ENCODE peak calls at places on chromosomes 11 and 22, in four cellular contexts. H is right lobe of liver, K is heart right ventricle, M is PC-9. O is an unnamed sample.
A peak's percentile ranks its signal among the peaks of the same experiment; 100 is the strongest.

GRCh38 chr11:120956710-120957500 is 67.0 kb upstream of the TBCEL start:
- DNase-seq in K (no peak), M (no peak), H (no peak), O (no peak)

GRCh38 chr11:75473684-75474083 is 40.7 kb upstream of the KLHL35 start:
- DNase-seq in K (no peak), M (no peak), H (no peak), O (no peak)

GRCh38 chr11:46723359-46723680 is 4.3 kb downstream of the F2 start:
- DNase-seq in M (no peak), K (no peak), H (no peak), O (no peak)

GRCh38 chr11:70692131-70692530 is 293.8 kb downstream of the CTTN start:
- DNase-seq in M (no peak), H (no peak), K (no peak), O (no peak)

GRCh38 chr11:19995131-19995530 is 165.1 kb downstream of the DBX1 start:
- DNase-seq in H (no peak), K (no peak), M (peak; percentile 97), O (peak; percentile 82)

GRCh38 chr11:41281131-41281742 is 178.2 kb downstream of the LRRC4C start:
- DNase-seq in M (no peak), H (no peak), K (no peak), O (no peak)

GRCh38 chr11:65646921-65647701 is 9.2 kb downstream of the SIPA1 start:
- DNase-seq in H (peak; percentile 82), K (no peak), M (no peak), O (no peak)

GRCh38 chr11:134346976-134347350 is 15.2 kb downstream of the GLB1L2 start:
- DNase-seq in H (no peak), M (no peak), K (no peak), O (no peak)

GRCh38 chr11:86143429-86144030 is 74.6 kb upstream of the PICALM start:
- DNase-seq in K (peak; percentile 37), H (no peak), M (peak; percentile 31), O (no peak)

GRCh38 chr22:44402196-44403111 is 89.7 kb upstream of the SHISAL1 start:
- DNase-seq in K (no peak), H (no peak), M (no peak), O (no peak)

GRCh38 chr22:32233091-32233490 is 22.1 kb downstream of the SLC5A4 start:
- DNase-seq in K (no peak), M (no peak), H (no peak), O (no peak)

GRCh38 chr22:26783886-26784285 is 126.5 kb downstream of the MIAT start:
- DNase-seq in K (no peak), H (no peak), M (no peak), O (no peak)

GRCh38 chr11:110776091-110776490 is 63.9 kb upstream of the ARHGAP20 start:
- DNase-seq in H (no peak), K (no peak), M (no peak), O (no peak)

GRCh38 chr11:14969922-14970323 is 2.2 kb downstream of the CALCA start:
- DNase-seq in M (no peak), H (peak; percentile 49), K (peak; percentile 28), O (no peak)

GRCh38 chr22:33188316-33188715 is 130.1 kb upstream of the SYN3 start:
- DNase-seq in H (no peak), K (no peak), M (no peak), O (no peak)

DNA sequence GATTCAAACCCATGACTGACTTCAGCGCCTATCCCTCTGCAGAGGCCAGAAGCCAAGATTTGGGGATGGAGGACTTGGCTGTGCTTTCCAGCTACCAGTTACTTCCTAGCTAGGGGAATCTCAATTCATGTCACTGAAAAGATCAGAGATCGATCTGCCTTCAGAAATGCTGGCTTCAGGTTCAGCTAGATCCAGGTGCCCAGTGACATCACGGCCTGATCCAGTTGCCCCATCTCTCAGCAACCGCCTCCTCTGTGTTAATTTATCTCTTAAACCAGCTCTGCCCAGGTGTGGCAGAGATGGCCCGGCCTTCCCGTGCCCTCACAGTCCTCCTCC is 24.2 kb downstream of the CYTH4 start:
- DNase-seq in M (no peak), H (no peak), K (no peak), O (no peak)
- H3K27ac ChIP-seq in M (peak overlapping the region; percentile 73), H (peak overlapping the region; percentile 65), K (peak overlapping the region; percentile 77), O (peak overlapping the region; percentile 99)

GRCh38 chr22:46578251-46578823 is 40.9 kb upstream of the CELSR1 start:
- DNase-seq in M (no peak), H (peak; percentile 40), K (peak; percentile 18), O (no peak)
- H3K27ac ChIP-seq in M (no peak overlapping the region), H (peak overlapping the region; percentile 70), K (peak overlapping the region; percentile 85), O (no peak overlapping the region)

GRCh38 chr11:113059548-113059947 is 98.3 kb downstream of the NCAM1 start:
- DNase-seq in M (no peak), K (no peak), H (no peak), O (no peak)

GRCh38 chr11:113057038-113057437 is 95.8 kb downstream of the NCAM1 start:
- DNase-seq in H (no peak), M (no peak), K (no peak), O (no peak)
- H3K27ac ChIP-seq in H (no peak overlapping the region), M (no peak overlapping the region), K (no peak overlapping the region), O (no peak overlapping the region)

DNA sequence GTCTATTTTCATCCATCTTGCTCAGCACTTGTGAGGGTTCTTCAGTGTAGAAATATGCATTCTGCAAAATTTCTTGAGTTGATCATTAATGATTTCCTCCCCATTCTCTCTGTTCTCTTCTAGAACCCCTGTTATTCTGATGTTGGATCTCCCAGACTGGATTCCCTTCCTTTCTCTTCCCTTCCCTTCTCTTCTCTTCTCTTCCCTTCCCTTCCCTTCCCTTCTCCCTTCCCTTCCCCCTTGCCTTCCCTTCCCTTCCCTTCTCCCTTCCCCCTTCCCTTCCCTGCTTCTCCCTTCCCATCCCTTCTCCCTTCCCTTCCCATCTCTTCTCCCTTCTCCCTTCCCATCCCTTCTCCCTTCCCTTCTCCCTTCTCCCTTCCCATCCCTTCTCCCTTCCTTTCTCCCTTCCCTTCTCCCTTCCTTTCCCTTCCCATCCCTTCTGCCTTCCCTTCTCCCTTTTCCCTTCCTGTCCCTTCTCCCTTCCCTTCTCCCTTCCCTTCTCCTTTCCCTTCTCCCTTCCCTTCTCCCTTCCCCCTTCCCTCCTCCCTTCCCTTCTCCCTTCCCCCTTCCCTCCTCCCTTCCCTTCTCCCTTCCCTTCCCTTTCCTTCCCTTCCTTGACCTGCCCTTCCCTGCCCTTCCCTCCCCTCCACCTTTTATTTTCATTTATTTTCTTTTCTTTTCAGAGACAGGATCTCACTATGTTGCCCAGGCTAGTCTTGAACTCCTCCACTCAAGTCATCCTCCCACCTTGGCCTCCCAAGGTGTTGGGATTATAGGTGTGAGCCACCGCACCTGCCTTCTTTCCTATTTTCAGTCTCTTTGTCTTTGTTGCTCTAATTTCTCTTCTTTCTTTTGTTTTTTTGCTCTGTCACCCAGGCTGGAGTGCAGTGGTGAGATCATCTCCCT is 24.9 kb upstream of the RBFOX2 start:
- DNase-seq in M (no peak), H (no peak), K (no peak), O (no peak)
- H3K27ac ChIP-seq in M (peak overlapping the region; percentile 99), H (no peak overlapping the region), K (no peak overlapping the region), O (peak overlapping the region; percentile 98)

DNA sequence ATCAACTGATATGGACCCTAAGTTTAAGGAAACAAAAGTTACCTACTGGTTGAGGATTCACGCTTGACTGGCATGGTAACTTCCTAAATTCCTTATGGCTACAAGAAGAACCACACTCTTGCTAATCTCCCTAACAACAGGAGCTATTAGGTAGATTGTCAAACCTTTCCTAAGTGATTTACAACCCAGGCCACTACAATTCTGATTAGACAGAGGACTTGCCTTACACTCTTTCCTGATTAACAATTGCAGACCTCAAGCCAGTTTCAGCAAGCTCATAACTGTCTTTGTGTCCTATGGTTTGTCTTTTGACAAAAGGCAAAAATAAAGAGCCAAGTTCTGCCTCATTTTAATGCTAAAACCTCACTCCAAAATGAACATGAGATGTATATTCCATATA is 16.3 kb downstream of the OR52K2 start:
- DNase-seq in M (no peak), K (no peak), H (no peak), O (no peak)
- H3K27ac ChIP-seq in M (no peak overlapping the region), K (no peak overlapping the region), H (no peak overlapping the region), O (no peak overlapping the region)

GRCh38 chr11:63023851-63024648 is 8.4 kb upstream of the SLC22A8 start:
- DNase-seq in M (peak; percentile 50), H (peak; percentile 84), K (peak; percentile 86), O (no peak)
- H3K27ac ChIP-seq in M (no peak overlapping the region), H (no peak overlapping the region), K (no peak overlapping the region), O (no peak overlapping the region)

GRCh38 chr11:115194798-115195101 is 309.5 kb downstream of the CADM1 start:
- DNase-seq in K (no peak), H (no peak), M (no peak), O (no peak)
- H3K27ac ChIP-seq in K (no peak overlapping the region), H (no peak overlapping the region), M (no peak overlapping the region), O (no peak overlapping the region)

GRCh38 chr11:105935791-105936190 is 86.2 kb downstream of the MSANTD4 start:
- DNase-seq in K (no peak), H (no peak), M (no peak), O (peak; percentile 52)

GRCh38 chr11:105933666-105934065 is 88.4 kb downstream of the MSANTD4 start:
- DNase-seq in H (no peak), K (no peak), M (no peak), O (no peak)

GRCh38 chr11:105937331-105937730 is 84.7 kb downstream of the MSANTD4 start:
- DNase-seq in K (no peak), M (peak; percentile 90), H (no peak), O (peak; percentile 12)

GRCh38 chr11:105942951-105943350 is 79.1 kb downstream of the MSANTD4 start:
- DNase-seq in K (no peak), H (no peak), M (no peak), O (no peak)

GRCh38 chr11:105937738-105938137 is 84.3 kb downstream of the MSANTD4 start:
- DNase-seq in H (no peak), K (no peak), M (no peak), O (no peak)
- H3K27ac ChIP-seq in H (no peak overlapping the region), K (no peak overlapping the region), M (peak overlapping the region; percentile 49), O (peak overlapping the region; percentile 5)